ENCODE peak calls at places on chromosomes 5 and 9, in four cellular contexts. One of them, this sample, is unnamed.

GRCh38 chr5:95910521-95910920 is 51.1 kb downstream of the ELL2 start:
- DNase-seq in OCI-LY7: no peak
- DNase-seq in WERI-Rb-1: no peak
- DNase-seq in astrocyte of the spinal cord: no peak
- DNase-seq in this sample: no peak

GRCh38 chr5:39475055-39475454 is 50.3 kb upstream of the DAB2 start:
- DNase-seq in astrocyte of the spinal cord: no peak
- DNase-seq in OCI-LY7: no peak
- DNase-seq in WERI-Rb-1: no peak
- DNase-seq in this sample: no peak

GRCh38 chr9:97501177-97501971 is at the start of gene TMOD1:
- DNase-seq in WERI-Rb-1: peak; percentile 69
- DNase-seq in astrocyte of the spinal cord: peak; percentile 13
- DNase-seq in OCI-LY7: no peak
- DNase-seq in this sample: peak; percentile 74

GRCh38 chr5:84718377-84718776 is 333.7 kb upstream of the EDIL3 start:
- DNase-seq in OCI-LY7: no peak
- DNase-seq in WERI-Rb-1: no peak
- DNase-seq in astrocyte of the spinal cord: no peak
- DNase-seq in this sample: no peak

GRCh38 chr9:5791870-5792269 is 41.0 kb downstream of the ERMP1 start:
- DNase-seq in astrocyte of the spinal cord: no peak
- DNase-seq in WERI-Rb-1: no peak
- DNase-seq in OCI-LY7: no peak
- DNase-seq in this sample: no peak

GRCh38 chr5:82396871-82397514 is 118.8 kb upstream of the RPS23 start:
- DNase-seq in astrocyte of the spinal cord: peak; percentile 99
- DNase-seq in OCI-LY7: no peak
- DNase-seq in WERI-Rb-1: peak; percentile 24
- DNase-seq in this sample: no peak

GRCh38 chr5:149420509-149421371 is 41.6 kb upstream of the IL17B start:
- DNase-seq in astrocyte of the spinal cord: no peak
- DNase-seq in WERI-Rb-1: no peak
- DNase-seq in OCI-LY7: no peak
- DNase-seq in this sample: no peak

GRCh38 chr5:165055476-165055875 is 1550.1 kb downstream of the MAT2B start:
- DNase-seq in astrocyte of the spinal cord: peak; percentile 1
- DNase-seq in OCI-LY7: no peak
- DNase-seq in WERI-Rb-1: no peak
- DNase-seq in this sample: no peak

GRCh38 chr9:86741311-86742215 is 205.7 kb downstream of the GAS1 start:
- DNase-seq in WERI-Rb-1: no peak
- DNase-seq in OCI-LY7: no peak
- DNase-seq in astrocyte of the spinal cord: peak; percentile 77
- DNase-seq in this sample: no peak

GRCh38 chr5:123659006-123659405 is 147.0 kb downstream of the CSNK1G3 start:
- DNase-seq in WERI-Rb-1: no peak
- DNase-seq in astrocyte of the spinal cord: no peak
- DNase-seq in OCI-LY7: no peak
- DNase-seq in this sample: no peak

GRCh38 chr5:112691758-112692157 is 45.9 kb upstream of the APC start:
- DNase-seq in WERI-Rb-1: peak; percentile 56
- DNase-seq in OCI-LY7: peak; percentile 71
- DNase-seq in astrocyte of the spinal cord: no peak
- DNase-seq in this sample: no peak

GRCh38 chr9:129278391-129279237 is 100.6 kb upstream of the IER5L start:
- DNase-seq in astrocyte of the spinal cord: peak; percentile 13
- DNase-seq in WERI-Rb-1: peak; percentile 17
- DNase-seq in OCI-LY7: peak; percentile 43
- DNase-seq in this sample: no peak

GRCh38 chr9:114034663-114035062 is 43.4 kb downstream of the AMBP start:
- DNase-seq in WERI-Rb-1: no peak
- DNase-seq in OCI-LY7: no peak
- DNase-seq in astrocyte of the spinal cord: no peak
- DNase-seq in this sample: no peak

GRCh38 chr9:115640887-115641286 is 512.7 kb upstream of the PAPPA start:
- DNase-seq in OCI-LY7: no peak
- DNase-seq in astrocyte of the spinal cord: peak; percentile 84
- DNase-seq in WERI-Rb-1: no peak
- DNase-seq in this sample: no peak

GRCh38 chr5:14444161-14444560 is 137.4 kb upstream of the OTULINL start:
- DNase-seq in WERI-Rb-1: no peak
- DNase-seq in astrocyte of the spinal cord: no peak
- DNase-seq in OCI-LY7: no peak
- DNase-seq in this sample: no peak

GRCh38 chr9:37300620-37301368 is 121.7 kb upstream of the GRHPR start:
- DNase-seq in OCI-LY7: no peak
- DNase-seq in astrocyte of the spinal cord: peak; percentile 39
- DNase-seq in WERI-Rb-1: no peak
- DNase-seq in this sample: no peak

GRCh38 chr9:73155968-73156592 is 4.4 kb downstream of the ANXA1 start:
- DNase-seq in OCI-LY7: no peak
- DNase-seq in astrocyte of the spinal cord: no peak
- DNase-seq in WERI-Rb-1: no peak
- DNase-seq in this sample: no peak

GRCh38 chr5:111070272-111071134 is 1.0 kb upstream of the TSLP start:
- DNase-seq in astrocyte of the spinal cord: peak; percentile 32
- DNase-seq in OCI-LY7: no peak
- DNase-seq in WERI-Rb-1: peak; percentile 64
- DNase-seq in this sample: peak; percentile 68

GRCh38 chr9:90943341-90943740 is 141.7 kb downstream of the SYK start:
- DNase-seq in WERI-Rb-1: no peak
- DNase-seq in OCI-LY7: no peak
- DNase-seq in astrocyte of the spinal cord: no peak
- DNase-seq in this sample: no peak

GRCh38 chr9:4738866-4739586 is 2.0 kb downstream of the AK3 start:
- DNase-seq in astrocyte of the spinal cord: no peak
- DNase-seq in WERI-Rb-1: no peak
- DNase-seq in OCI-LY7: no peak
- DNase-seq in this sample: no peak

GRCh38 chr5:150639317-150639738 is 1.1 kb upstream of the SYNPO start:
- DNase-seq in OCI-LY7: no peak
- DNase-seq in WERI-Rb-1: no peak
- DNase-seq in astrocyte of the spinal cord: no peak
- DNase-seq in this sample: no peak

GRCh38 chr5:150641006-150641570 is 628 bp downstream of the SYNPO start:
- DNase-seq in astrocyte of the spinal cord: peak; percentile 83
- DNase-seq in OCI-LY7: no peak
- DNase-seq in WERI-Rb-1: no peak
- DNase-seq in this sample: no peak

GRCh38 chr5:150639751-150640150 is 709 bp upstream of the SYNPO start:
- DNase-seq in WERI-Rb-1: no peak
- DNase-seq in OCI-LY7: no peak
- DNase-seq in astrocyte of the spinal cord: no peak
- DNase-seq in this sample: no peak

GRCh38 chr5:150641826-150642566 is 1.5 kb downstream of the SYNPO start:
- DNase-seq in astrocyte of the spinal cord: no peak
- DNase-seq in OCI-LY7: no peak
- DNase-seq in WERI-Rb-1: no peak
- DNase-seq in this sample: no peak

DNA sequence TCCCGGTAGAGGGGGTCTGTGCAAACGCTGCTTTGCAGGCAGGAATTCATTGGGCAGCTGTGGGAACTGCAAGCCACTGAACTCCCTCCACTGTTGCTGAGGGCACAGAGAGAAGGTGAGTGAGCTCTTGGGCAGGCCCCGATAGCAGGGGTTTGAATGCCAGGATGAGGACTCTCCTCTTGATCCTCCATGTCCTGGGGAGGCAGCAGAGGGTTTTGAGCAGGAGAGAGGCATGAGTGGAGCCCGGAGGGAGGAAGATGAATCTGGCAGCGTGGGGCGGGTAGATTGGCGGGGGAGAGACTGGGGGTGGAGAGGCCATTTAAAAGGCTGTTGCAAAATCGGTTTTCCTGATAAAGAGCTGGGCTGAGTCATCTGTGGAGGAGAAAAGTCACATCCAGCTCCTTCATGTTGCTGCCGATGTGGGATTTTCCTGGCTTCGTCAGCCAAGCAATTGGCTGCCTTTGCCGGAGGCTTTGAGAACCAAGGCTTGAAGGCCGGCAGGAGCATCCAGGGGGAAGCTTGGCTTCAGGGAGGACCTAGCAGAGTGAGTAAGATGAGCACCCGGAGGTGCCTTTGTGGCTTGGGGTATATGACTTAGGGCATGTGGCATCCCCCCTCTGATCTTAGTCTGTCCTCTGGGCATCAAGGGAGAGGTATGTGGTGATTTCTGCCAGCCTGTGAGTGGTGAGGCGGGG is at the start of gene SYNPO:
- DNase-seq in WERI-Rb-1: no peak
- DNase-seq in OCI-LY7: no peak
- DNase-seq in astrocyte of the spinal cord: peak; percentile 92
- DNase-seq in this sample: no peak
- TF ChIP-seq CTCF in WERI-Rb-1: no peak
- TF ChIP-seq CTCF in OCI-LY7: no peak
- TF ChIP-seq CTCF in astrocyte of the spinal cord: peak; percentile 2
- TF ChIP-seq CTCF in this sample: no peak

GRCh38 chr5:177409043-177409801 is at the start of gene F12:
- DNase-seq in OCI-LY7: no peak
- DNase-seq in WERI-Rb-1: no peak
- DNase-seq in astrocyte of the spinal cord: no peak
- DNase-seq in this sample: no peak

GRCh38 chr5:177410575-177410974 is 1.2 kb upstream of the F12 start:
- DNase-seq in WERI-Rb-1: no peak
- DNase-seq in OCI-LY7: no peak
- DNase-seq in astrocyte of the spinal cord: no peak
- DNase-seq in this sample: no peak

GRCh38 chr5:177414481-177414880 is 5.1 kb upstream of the F12 start:
- DNase-seq in OCI-LY7: no peak
- DNase-seq in astrocyte of the spinal cord: no peak
- DNase-seq in WERI-Rb-1: no peak
- DNase-seq in this sample: no peak

GRCh38 chr5:177416334-177416733 is 7.0 kb upstream of the F12 start:
- DNase-seq in OCI-LY7: no peak
- DNase-seq in WERI-Rb-1: no peak
- DNase-seq in astrocyte of the spinal cord: no peak
- DNase-seq in this sample: no peak

GRCh38 chr5:177412603-177413233 is 3.4 kb upstream of the F12 start:
- DNase-seq in astrocyte of the spinal cord: no peak
- DNase-seq in WERI-Rb-1: no peak
- DNase-seq in OCI-LY7: no peak
- DNase-seq in this sample: no peak
- TF ChIP-seq CTCF in astrocyte of the spinal cord: no peak
- TF ChIP-seq CTCF in WERI-Rb-1: no peak
- TF ChIP-seq CTCF in OCI-LY7: no peak
- TF ChIP-seq CTCF in this sample: no peak

GRCh38 chr9:12993432-12993831 is 218.6 kb downstream of the LURAP1L start:
- DNase-seq in WERI-Rb-1: no peak
- DNase-seq in OCI-LY7: no peak
- DNase-seq in astrocyte of the spinal cord: peak; percentile 10
- DNase-seq in this sample: no peak

GRCh38 chr9:12989669-12990068 is 214.8 kb downstream of the LURAP1L start:
- DNase-seq in OCI-LY7: no peak
- DNase-seq in WERI-Rb-1: no peak
- DNase-seq in astrocyte of the spinal cord: no peak
- DNase-seq in this sample: no peak

GRCh38 chr9:12988259-12988658 is 213.4 kb downstream of the LURAP1L start:
- DNase-seq in WERI-Rb-1: no peak
- DNase-seq in OCI-LY7: no peak
- DNase-seq in astrocyte of the spinal cord: no peak
- DNase-seq in this sample: no peak
- TF ChIP-seq CTCF in WERI-Rb-1: no peak
- TF ChIP-seq CTCF in OCI-LY7: no peak
- TF ChIP-seq CTCF in astrocyte of the spinal cord: no peak
- TF ChIP-seq CTCF in this sample: no peak

GRCh38 chr5:23302438-23302837 is 205.0 kb upstream of the PRDM9 start:
- DNase-seq in astrocyte of the spinal cord: no peak
- DNase-seq in WERI-Rb-1: no peak
- DNase-seq in OCI-LY7: no peak
- DNase-seq in this sample: no peak
- TF ChIP-seq CTCF in astrocyte of the spinal cord: no peak
- TF ChIP-seq CTCF in WERI-Rb-1: peak; percentile 54
- TF ChIP-seq CTCF in OCI-LY7: no peak
- TF ChIP-seq CTCF in this sample: no peak

GRCh38 chr9:110128664-110129329 is 79.2 kb downstream of the C9orf152 start:
- DNase-seq in astrocyte of the spinal cord: no peak
- DNase-seq in OCI-LY7: peak; percentile 92
- DNase-seq in WERI-Rb-1: no peak
- DNase-seq in this sample: no peak

GRCh38 chr9:110125763-110126351 is 82.1 kb downstream of the C9orf152 start:
- DNase-seq in OCI-LY7: peak; percentile 73
- DNase-seq in WERI-Rb-1: no peak
- DNase-seq in astrocyte of the spinal cord: no peak
- DNase-seq in this sample: no peak

GRCh38 chr9:110126457-110126856 is 81.5 kb downstream of the C9orf152 start:
- DNase-seq in OCI-LY7: peak; percentile 64
- DNase-seq in astrocyte of the spinal cord: no peak
- DNase-seq in WERI-Rb-1: no peak
- DNase-seq in this sample: no peak

GRCh38 chr9:110125207-110125751 is 82.7 kb downstream of the C9orf152 start:
- DNase-seq in WERI-Rb-1: peak; percentile 70
- DNase-seq in astrocyte of the spinal cord: peak; percentile 92
- DNase-seq in OCI-LY7: no peak
- DNase-seq in this sample: peak; percentile 76

DNA sequence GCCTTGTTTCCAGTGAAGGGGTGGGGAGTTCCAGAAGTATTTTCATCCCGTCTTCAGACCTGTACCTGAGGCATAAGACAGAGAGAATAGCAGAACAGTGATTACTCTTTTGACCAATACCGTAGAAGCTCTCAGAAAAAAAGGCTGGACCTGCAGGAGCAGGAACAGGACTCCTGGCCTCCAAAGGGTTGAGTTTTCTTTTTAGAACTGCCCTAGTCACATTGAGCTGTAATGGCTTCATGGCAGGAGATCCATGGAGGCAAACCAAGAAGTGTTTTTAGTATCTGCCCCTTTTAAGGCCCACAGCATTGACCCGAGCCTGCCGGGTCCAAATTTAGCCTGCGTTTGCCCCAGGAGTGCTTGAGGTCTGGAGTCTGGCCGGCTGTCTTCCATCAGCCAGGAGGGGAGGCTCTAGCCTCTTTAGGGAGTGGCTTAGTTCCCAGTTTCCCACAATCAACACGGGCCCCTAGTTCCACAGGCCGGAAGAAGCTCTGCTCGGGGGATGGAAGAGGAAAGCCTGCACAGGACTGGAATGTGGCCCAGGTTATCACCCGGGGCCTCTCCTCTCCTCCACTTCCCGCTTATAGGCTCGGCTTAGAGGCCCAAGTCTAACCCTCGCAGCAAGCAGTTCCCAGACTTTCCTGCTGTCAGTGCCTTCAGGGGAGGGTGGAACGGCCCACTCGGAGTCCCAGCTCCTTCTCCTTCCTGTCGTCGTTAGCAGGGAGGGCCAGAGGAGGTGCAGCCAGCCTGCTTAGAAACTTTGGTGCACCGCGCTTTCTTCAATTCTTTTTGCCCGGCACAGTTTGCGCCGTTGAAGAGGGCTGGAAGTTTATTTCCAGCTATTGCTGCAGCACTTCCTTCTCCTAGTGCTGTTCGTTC is 80.7 kb downstream of the C9orf152 start:
- DNase-seq in astrocyte of the spinal cord: no peak
- DNase-seq in WERI-Rb-1: no peak
- DNase-seq in OCI-LY7: no peak
- DNase-seq in this sample: no peak
- TF ChIP-seq CTCF in astrocyte of the spinal cord: no peak
- TF ChIP-seq CTCF in WERI-Rb-1: no peak
- TF ChIP-seq CTCF in OCI-LY7: no peak
- TF ChIP-seq CTCF in this sample: no peak

This sample was measured in nephron progenitor cell.